ENCODE peak calls at places on chromosomes 7 and 10, in four cellular contexts. K is neural crest cell, Z is psoas muscle, H is GM13976. G is an unnamed sample.

GRCh38 chr10:34157501-34157900 is 657.6 kb downstream of the PARD3 start:
- DNase-seq in K (no peak), Z (no peak), H (no peak), G (no peak)

GRCh38 chr10:14184841-14185500 is 145.8 kb downstream of the FRMD4A start:
- DNase-seq in K (no peak), Z (no peak), H (peak), G (peak)

GRCh38 chr10:98312349-98312748 is 44.4 kb upstream of the LOXL4 start:
- DNase-seq in K (no peak), Z (no peak), H (no peak), G (no peak)

GRCh38 chr7:140655511-140656408 is 15.1 kb upstream of the DENND2A start:
- DNase-seq in K (no peak), Z (no peak), H (no peak), G (no peak)

GRCh38 chr7:117172283-117172682 is 150.6 kb downstream of the WNT2 start:
- DNase-seq in K (no peak), Z (no peak), H (no peak), G (no peak)

GRCh38 chr7:114819629-114820362 is 102.1 kb upstream of the MDFIC start:
- DNase-seq in K (no peak), Z (no peak), H (no peak), G (no peak)

GRCh38 chr7:107924841-107925490 is 34.0 kb downstream of the DLD start:
- DNase-seq in K (no peak), Z (no peak), H (no peak), G (peak)

GRCh38 chr10:68074775-68075549 is at the start of gene HERC4:
- DNase-seq in K (peak), Z (peak), H (peak), G (peak)

GRCh38 chr10:124043310-124044142 is 49.9 kb downstream of the CHST15 start:
- DNase-seq in K (no peak), Z (no peak), H (peak), G (peak)

GRCh38 chr10:21624951-21625350 is 90.9 kb downstream of the MLLT10 start:
- DNase-seq in K (no peak), Z (no peak), H (no peak), G (no peak)

GRCh38 chr7:94264756-94265155 is 129.9 kb upstream of the COL1A2 start:
- DNase-seq in K (no peak), Z (no peak), H (no peak), G (no peak)

GRCh38 chr7:37376386-37376785 is 72.3 kb downstream of the ELMO1 start:
- DNase-seq in K (no peak), Z (no peak), H (no peak), G (no peak)

GRCh38 chr10:98349508-98349922 is 65.5 kb downstream of the PYROXD2 start:
- DNase-seq in K (no peak), Z (peak), H (no peak), G (peak)

GRCh38 chr7:148708026-148708685 is 9.5 kb downstream of the CUL1 start:
- DNase-seq in K (no peak), Z (no peak), H (no peak), G (no peak)

GRCh38 chr10:111186385-111186784 is 109.6 kb downstream of the ADRA2A start:
- DNase-seq in K (no peak), Z (no peak), H (no peak), G (no peak)

GRCh38 chr10:54914049-54914448 is 113.0 kb upstream of the PCDH15 start:
- DNase-seq in K (no peak), Z (no peak), H (no peak), G (no peak)

GRCh38 chr7:155644971-155645509 is 579 bp downstream of the RBM33 start:
- DNase-seq in K (no peak), Z (peak), H (peak), G (peak)

GRCh38 chr7:12729112-12729511 is 41.7 kb downstream of the ARL4A start:
- DNase-seq in K (no peak), Z (peak), H (no peak), G (no peak)

GRCh38 chr7:106485031-106485551 is 175.9 kb downstream of the CCDC71L start:
- DNase-seq in K (no peak), Z (no peak), H (peak), G (peak)

GRCh38 chr7:18534481-18534880 is 38.9 kb downstream of the HDAC9 start:
- DNase-seq in K (no peak), Z (no peak), H (no peak), G (no peak)

GRCh38 chr10:95845411-95845810 is 62.4 kb upstream of the CC2D2B start:
- DNase-seq in K (no peak), Z (no peak), H (no peak), G (no peak)

GRCh38 chr7:68417002-68417401 is 1181.3 kb upstream of the AUTS2 start:
- DNase-seq in K (no peak), Z (no peak), H (no peak), G (no peak)

GRCh38 chr7:521221-522070 is 1.8 kb upstream of the PDGFA start:
- DNase-seq in K (peak), Z (no peak), H (peak), G (peak)

GRCh38 chr7:6160191-6160623 is 112.2 kb downstream of the CYTH3 start:
- DNase-seq in K (peak), Z (peak), H (no peak), G (no peak)

GRCh38 chr10:124523301-124523871 is 61.8 kb downstream of the LHPP start:
- DNase-seq in K (no peak), Z (peak), H (no peak), G (no peak)

GRCh38 chr10:124020871-124021823 is 72.3 kb downstream of the CHST15 start:
- DNase-seq in K (no peak), Z (peak), H (no peak), G (no peak)

GRCh38 chr7:12475362-12476063 is 71.8 kb upstream of the VWDE start:
- DNase-seq in K (no peak), Z (no peak), H (no peak), G (no peak)

GRCh38 chr7:98286701-98287485 is 5.4 kb downstream of the BRI3 start:
- DNase-seq in K (no peak), Z (peak), H (no peak), G (no peak)

GRCh38 chr7:134593530-134594392 is 44.9 kb downstream of the AKR1B15 start:
- DNase-seq in K (no peak), Z (peak), H (no peak), G (no peak)

GRCh38 chr7:22728416-22729029 is 1.5 kb downstream of the IL6 start:
- DNase-seq in K (no peak), Z (no peak), H (peak), G (peak)

GRCh38 chr10:32983333-32983909 is 25.4 kb upstream of the ITGB1 start:
- DNase-seq in K (no peak), Z (no peak), H (no peak), G (no peak)

GRCh38 chr10:76082232-76082631 is 650.8 kb downstream of the LRMDA start:
- DNase-seq in K (no peak), Z (no peak), H (no peak), G (no peak)

GRCh38 chr10:101466016-101466912 is 112.3 kb downstream of the BTRC start:
- DNase-seq in K (no peak), Z (no peak), H (no peak), G (no peak)

GRCh38 chr10:127882801-127883459 is 9.8 kb downstream of the CLRN3 start:
- DNase-seq in K (no peak), Z (no peak), H (no peak), G (no peak)

DNA sequence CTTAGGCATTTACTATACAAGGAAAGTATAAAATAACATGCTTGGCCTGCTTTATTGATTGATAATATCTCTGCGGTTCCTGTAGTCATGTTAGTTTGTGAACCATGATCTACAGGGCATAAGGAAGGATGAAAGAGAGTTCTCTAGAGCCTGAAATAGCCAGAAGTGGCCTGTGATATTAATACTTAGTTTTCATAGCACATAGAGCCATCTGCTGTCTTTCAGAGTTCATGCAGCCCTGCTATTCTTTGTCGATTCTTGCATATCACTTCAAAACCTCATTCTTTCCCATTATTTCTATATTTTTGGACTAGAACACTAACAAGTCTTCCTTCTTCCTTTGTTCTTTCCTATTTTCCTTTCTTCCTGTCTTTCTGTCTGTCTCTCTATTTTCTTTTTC is 26.4 kb upstream of the PRKG1 start:
- DNase-seq in K (no peak), Z (no peak), H (no peak), G (no peak)
- TF ChIP-seq CTCF in K (no peak), Z (peak), H (no peak), G (no peak)

GRCh38 chr10:131242007-131242406 is 69.5 kb downstream of the TCERG1L start:
- DNase-seq in K (peak), Z (no peak), H (no peak), G (no peak)
- TF ChIP-seq CTCF in K (peak), Z (peak), H (no peak), G (peak)

DNA sequence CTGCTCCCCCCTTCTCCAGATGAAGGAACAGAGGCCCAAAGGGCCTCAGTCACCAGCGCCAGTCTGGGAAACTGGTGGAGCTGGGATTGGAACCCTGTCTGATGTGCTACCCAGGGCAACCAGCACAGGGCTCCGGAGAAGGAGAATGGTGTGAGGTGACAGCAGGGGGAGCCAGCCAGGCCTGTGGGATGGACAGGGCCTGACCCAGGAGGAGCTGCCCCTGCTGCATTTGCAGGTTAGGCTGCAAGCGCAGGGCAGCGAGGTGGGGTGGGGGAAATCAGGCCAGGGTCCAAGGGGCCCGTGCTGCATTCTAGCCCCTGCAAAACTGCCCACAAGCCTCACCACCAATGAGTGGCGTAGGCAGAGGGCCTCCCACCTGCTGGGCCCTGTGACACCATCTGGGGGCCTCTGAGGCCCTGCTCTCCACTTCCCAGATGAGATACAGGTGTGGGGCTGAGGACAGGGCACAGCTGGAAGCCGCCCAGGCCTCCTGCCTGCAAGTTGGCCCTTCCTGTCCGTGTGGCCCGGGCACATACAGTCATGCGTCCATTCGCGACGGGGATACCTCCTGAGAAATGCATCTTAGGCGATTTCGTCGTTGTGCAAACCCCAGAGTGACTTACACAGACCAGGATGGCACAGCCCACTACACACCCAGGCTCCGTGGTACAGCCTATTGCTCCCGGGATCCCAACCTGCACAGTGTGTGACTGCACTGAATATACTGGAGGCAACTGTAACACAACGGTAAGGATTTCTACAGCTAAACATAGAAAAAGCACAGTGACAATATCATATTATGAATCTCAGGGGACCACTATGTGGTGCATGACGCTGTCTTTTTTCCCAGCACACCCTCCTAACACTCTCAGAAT is 45.2 kb downstream of the RASGEF1A start:
- DNase-seq in K (no peak), Z (peak), H (no peak), G (no peak)
- TF ChIP-seq CTCF in K (peak), Z (no peak), H (peak), G (peak)

DNA sequence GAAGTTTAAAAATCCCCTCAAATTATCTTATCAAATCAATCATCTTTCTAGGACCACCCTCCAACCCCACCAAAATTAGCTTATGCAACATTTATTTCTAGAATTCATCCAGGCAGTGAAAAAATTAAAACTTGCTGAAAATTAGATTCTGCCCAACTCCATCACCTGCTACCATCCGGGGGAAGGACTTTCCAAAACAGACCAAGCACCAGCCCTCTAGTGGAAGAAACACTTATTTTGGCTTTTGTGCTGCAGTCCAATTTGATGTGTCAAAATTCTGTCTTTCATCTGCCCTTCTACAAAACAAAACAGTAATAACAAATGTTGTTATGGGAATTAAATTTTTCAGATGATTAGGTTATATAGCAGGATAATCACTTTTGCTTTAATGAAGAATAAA is 35.1 kb downstream of the GCC1 start:
- DNase-seq in K (no peak), Z (no peak), H (no peak), G (no peak)
- TF ChIP-seq CTCF in K (peak), Z (no peak), H (no peak), G (no peak)

GRCh38 chr7:34042406-34042805 is 137.1 kb downstream of the BMPER start:
- DNase-seq in K (no peak), Z (no peak), H (no peak), G (no peak)

GRCh38 chr7:34041716-34042115 is 136.4 kb downstream of the BMPER start:
- DNase-seq in K (no peak), Z (no peak), H (no peak), G (no peak)

GRCh38 chr7:34043461-34044318 is 138.4 kb downstream of the BMPER start:
- DNase-seq in K (no peak), Z (no peak), H (no peak), G (no peak)

GRCh38 chr7:34044319-34044643 is 138.9 kb downstream of the BMPER start:
- DNase-seq in K (no peak), Z (peak), H (no peak), G (no peak)

GRCh38 chr7:34044734-34045353 is 139.5 kb downstream of the BMPER start:
- DNase-seq in K (no peak), Z (no peak), H (no peak), G (no peak)
- TF ChIP-seq CTCF in K (no peak), Z (no peak), H (no peak), G (no peak)